ENCODE peak calls at places on chromosomes 11 and 22, in six cellular contexts. L, R, I, J, B and F are unnamed samples.

GRCh38 chr22:45302047-45302446 is 7.7 kb upstream of the FAM118A start:
- DNase-seq in L (no peak), R (peak), I (no peak), J (peak), B (no peak), F (peak)

GRCh38 chr11:9714540-9714939 is 50.7 kb downstream of the SWAP70 start:
- DNase-seq in L (no peak), R (no peak), I (no peak), J (no peak), B (no peak), F (no peak)

GRCh38 chr11:114909866-114910265 is 231.5 kb downstream of the NXPE2 start:
- DNase-seq in L (no peak), R (no peak), I (no peak), J (no peak), B (no peak), F (no peak)

GRCh38 chr11:88482871-88483301 is 145.3 kb upstream of the CTSC start:
- DNase-seq in L (no peak), R (no peak), I (no peak), J (peak), B (no peak), F (peak)

GRCh38 chr11:19267567-19267966 is 26.8 kb upstream of the E2F8 start:
- DNase-seq in L (no peak), R (no peak), I (no peak), J (no peak), B (no peak), F (no peak)

GRCh38 chr11:1762537-1763302 is 1.0 kb downstream of the CTSD start:
- DNase-seq in L (no peak), R (no peak), I (no peak), J (peak), B (peak), F (peak)

GRCh38 chr22:41782316-41782715 is 18.2 kb upstream of the CCDC134 start:
- DNase-seq in L (no peak), R (no peak), I (peak), J (no peak), B (no peak), F (no peak)

GRCh38 chr11:100981196-100981824 is 148.3 kb downstream of the PGR start:
- DNase-seq in L (no peak), R (no peak), I (no peak), J (peak), B (no peak), F (peak)

GRCh38 chr11:73193251-73194033 is 24.6 kb upstream of the P2RY2 start:
- DNase-seq in L (no peak), R (no peak), I (no peak), J (peak), B (no peak), F (peak)

GRCh38 chr11:92932023-92932422 is 37.4 kb upstream of the MTNR1B start:
- DNase-seq in L (no peak), R (no peak), I (no peak), J (no peak), B (no peak), F (peak)

GRCh38 chr11:68312117-68312779 is at the start of gene LRP5:
- DNase-seq in L (no peak), R (no peak), I (peak), J (peak), B (peak), F (no peak)

GRCh38 chr11:64566042-64566914 is 24.7 kb upstream of the SLC22A12 start:
- DNase-seq in L (peak), R (peak), I (peak), J (peak), B (no peak), F (peak)

GRCh38 chr11:73957654-73958361 is 7.0 kb downstream of the DNAJB13 start:
- DNase-seq in L (no peak), R (no peak), I (no peak), J (no peak), B (no peak), F (no peak)

GRCh38 chr11:64735860-64736259 is 8.1 kb downstream of the RASGRP2 start:
- DNase-seq in L (no peak), R (no peak), I (no peak), J (no peak), B (no peak), F (no peak)

GRCh38 chr11:68610452-68611116 is 73.8 kb upstream of the GAL start:
- DNase-seq in L (no peak), R (no peak), I (no peak), J (no peak), B (peak), F (no peak)

GRCh38 chr11:115222218-115222862 is 281.9 kb downstream of the CADM1 start:
- DNase-seq in L (no peak), R (peak), I (peak), J (peak), B (no peak), F (peak)

GRCh38 chr11:86416494-86416893 is 41.8 kb downstream of the CCDC81 start:
- DNase-seq in L (no peak), R (no peak), I (no peak), J (no peak), B (no peak), F (peak)

GRCh38 chr11:2107941-2108630 is 31.1 kb downstream of the IGF2 start:
- DNase-seq in L (no peak), R (no peak), I (no peak), J (no peak), B (no peak), F (no peak)

GRCh38 chr11:131815631-131816030 is 445.2 kb downstream of the NTM start:
- DNase-seq in L (no peak), R (no peak), I (no peak), J (no peak), B (no peak), F (no peak)

GRCh38 chr22:35756722-35757121 is 39.0 kb downstream of the APOL5 start:
- DNase-seq in L (no peak), R (no peak), I (no peak), J (no peak), B (no peak), F (no peak)

GRCh38 chr11:7677801-7678201 is 4.5 kb upstream of the CYB5R2 start:
- DNase-seq in L (no peak), R (no peak), I (no peak), J (peak), B (no peak), F (no peak)

GRCh38 chr11:33500865-33501479 is 199.7 kb downstream of the C11orf91 start:
- DNase-seq in L (no peak), R (no peak), I (no peak), J (peak), B (peak), F (peak)

GRCh38 chr11:71998649-71999310 is at the start of gene IL18BP:
- DNase-seq in L (no peak), R (no peak), I (peak), J (no peak), B (peak), F (no peak)

GRCh38 chr11:134014502-134014901 is 54.4 kb upstream of the JAM3 start:
- DNase-seq in L (no peak), R (no peak), I (no peak), J (no peak), B (peak), F (peak)

GRCh38 chr22:41574847-41575381 is 14.1 kb downstream of the CSDC2 start:
- DNase-seq in L (no peak), R (no peak), I (no peak), J (no peak), B (no peak), F (no peak)

GRCh38 chr11:60130496-60130895 is 42.0 kb downstream of the MS4A2 start:
- DNase-seq in L (no peak), R (no peak), I (no peak), J (peak), B (peak), F (peak)

GRCh38 chr11:44631831-44632230 is 66.4 kb downstream of the CD82 start:
- DNase-seq in L (no peak), R (no peak), I (no peak), J (no peak), B (no peak), F (no peak)

GRCh38 chr11:77690649-77691048 is 53.1 kb upstream of the CLNS1A start:
- DNase-seq in L (no peak), R (no peak), I (no peak), J (no peak), B (no peak), F (no peak)

GRCh38 chr22:20776624-20777405 is 2.9 kb downstream of the SERPIND1 start:
- DNase-seq in L (no peak), R (no peak), I (no peak), J (no peak), B (no peak), F (no peak)

GRCh38 chr11:33885338-33886005 is 6.4 kb downstream of the LMO2 start:
- DNase-seq in L (no peak), R (no peak), I (no peak), J (no peak), B (peak), F (no peak)

GRCh38 chr22:37007666-37008065 is 11.6 kb downstream of the TST start:
- DNase-seq in L (no peak), R (no peak), I (no peak), J (no peak), B (peak), F (no peak)

GRCh38 chr11:75403037-75403436 is 3.7 kb downstream of the RPS3 start:
- DNase-seq in L (no peak), R (no peak), I (no peak), J (no peak), B (no peak), F (no peak)

GRCh38 chr11:67458266-67458665 is 3.1 kb downstream of the CABP4 start:
- DNase-seq in L (no peak), R (no peak), I (no peak), J (no peak), B (no peak), F (no peak)

GRCh38 chr11:75583710-75584658 is 21.9 kb downstream of the SERPINH1 start:
- DNase-seq in L (no peak), R (no peak), I (no peak), J (no peak), B (peak), F (no peak)

GRCh38 chr11:89437317-89437716 is 53.9 kb downstream of the NOX4 start:
- DNase-seq in L (no peak), R (no peak), I (no peak), J (no peak), B (no peak), F (no peak)

GRCh38 chr11:61627831-61628753 is 47.2 kb upstream of the SYT7 start:
- DNase-seq in L (peak), R (peak), I (no peak), J (peak), B (peak), F (peak)

GRCh38 chr11:36530840-36531239 is 20.8 kb upstream of the TRAF6 start:
- DNase-seq in L (no peak), R (no peak), I (no peak), J (no peak), B (no peak), F (no peak)